ENCODE peak calls at places on chromosomes 7 and 10, in nine cellular contexts. A is AG04449, U is GM12865, M is SK-N-SH, Z is GM12864, G is MM.1S, O is psoas muscle, T is fibroblast of mammary gland, F is IMR-90. H is an unnamed sample.

GRCh38 chr7:55133630-55134392 is 115.0 kb downstream of the EGFR start:
- DNase-seq in A (peak), U (no peak), M (peak), Z (no peak), G (no peak), O (peak), T (peak), F (peak), H (peak)

GRCh38 chr10:127756264-127756663 is 19.3 kb downstream of the FOXI2 start:
- DNase-seq in A (no peak), U (no peak), M (no peak), Z (no peak), G (no peak), O (no peak), T (no peak), F (no peak), H (no peak)

GRCh38 chr10:21964983-21965665 is 38.4 kb downstream of the DNAJC1 start:
- DNase-seq in A (no peak), U (no peak), M (no peak), Z (no peak), G (no peak), O (no peak), T (no peak), F (no peak), H (no peak)

GRCh38 chr7:134792968-134793367 is 13.5 kb downstream of the CALD1 start:
- DNase-seq in A (no peak), U (peak), M (no peak), Z (no peak), G (no peak), O (peak), T (peak), F (peak), H (peak)

GRCh38 chr7:148303295-148304013 is 287.1 kb upstream of the C7orf33 start:
- DNase-seq in A (peak), U (no peak), M (peak), Z (no peak), G (peak), O (peak), T (peak), F (no peak), H (peak)

GRCh38 chr7:30135551-30136271 is 925 bp downstream of the MTURN start:
- DNase-seq in A (no peak), U (peak), M (peak), Z (no peak), G (peak), O (peak), T (peak), F (peak), H (peak)

GRCh38 chr7:50339990-50340500 is 35.5 kb downstream of the IKZF1 start:
- DNase-seq in A (no peak), U (peak), M (no peak), Z (no peak), G (no peak), O (no peak), T (no peak), F (no peak), H (no peak)

GRCh38 chr10:6065406-6065805 is 3.2 kb upstream of the IL2RA start:
- DNase-seq in A (no peak), U (no peak), M (no peak), Z (no peak), G (no peak), O (no peak), T (no peak), F (no peak), H (no peak)

GRCh38 chr10:93073539-93074136 is at the start of gene CYP26A1:
- DNase-seq in A (no peak), U (no peak), M (peak), Z (no peak), G (peak), O (peak), T (no peak), F (no peak), H (no peak)

GRCh38 chr10:49277973-49278372 is 21.0 kb upstream of the C10orf71 start:
- DNase-seq in A (no peak), U (no peak), M (no peak), Z (no peak), G (no peak), O (no peak), T (no peak), F (no peak), H (no peak)

GRCh38 chr10:88115968-88116367 is 252.5 kb downstream of the PTEN start:
- DNase-seq in A (no peak), U (peak), M (no peak), Z (no peak), G (no peak), O (no peak), T (peak), F (peak), H (no peak)

GRCh38 chr7:152341039-152341913 is 94.5 kb downstream of the KMT2C start:
- DNase-seq in A (no peak), U (peak), M (peak), Z (no peak), G (peak), O (no peak), T (peak), F (peak), H (no peak)

GRCh38 chr10:26367771-26368170 is 70.4 kb upstream of the APBB1IP start:
- DNase-seq in A (no peak), U (peak), M (no peak), Z (no peak), G (peak), O (no peak), T (peak), F (no peak), H (no peak)

GRCh38 chr10:6204341-6205191 is 1.8 kb downstream of the PFKFB3 start:
- DNase-seq in A (peak), U (peak), M (peak), Z (no peak), G (no peak), O (peak), T (peak), F (peak), H (peak)

GRCh38 chr7:141593134-141593533 is 41.9 kb downstream of the AGK start:
- DNase-seq in A (peak), U (no peak), M (peak), Z (no peak), G (no peak), O (no peak), T (peak), F (peak), H (no peak)

GRCh38 chr7:17556247-17556646 is 257.8 kb downstream of the AHR start:
- DNase-seq in A (no peak), U (no peak), M (no peak), Z (no peak), G (peak), O (no peak), T (no peak), F (no peak), H (peak)

GRCh38 chr7:99792983-99793382 is 9.0 kb upstream of the CYP3A4 start:
- DNase-seq in A (no peak), U (no peak), M (peak), Z (no peak), G (no peak), O (no peak), T (peak), F (no peak), H (no peak)

GRCh38 chr10:82377608-82378007 is 502.6 kb downstream of the NRG3 start:
- DNase-seq in A (no peak), U (peak), M (no peak), Z (no peak), G (no peak), O (no peak), T (peak), F (no peak), H (no peak)

GRCh38 chr10:103638948-103639347 is 145.4 kb downstream of the NEURL1 start:
- DNase-seq in A (no peak), U (no peak), M (no peak), Z (no peak), G (no peak), O (no peak), T (no peak), F (peak), H (no peak)

GRCh38 chr7:134720091-134720935 is 59.1 kb upstream of the CALD1 start:
- DNase-seq in A (no peak), U (no peak), M (no peak), Z (no peak), G (no peak), O (no peak), T (peak), F (peak), H (no peak)

GRCh38 chr10:44384601-44385422 is at the start of gene CXCL12:
- DNase-seq in A (no peak), U (peak), M (peak), Z (no peak), G (no peak), O (peak), T (no peak), F (peak), H (peak)

GRCh38 chr7:44749992-44750391 is 1.3 kb downstream of the ZMIZ2 start:
- DNase-seq in A (no peak), U (no peak), M (no peak), Z (no peak), G (no peak), O (no peak), T (no peak), F (no peak), H (no peak)

GRCh38 chr10:84176836-84177474 is 3.4 kb downstream of the GPR15LG start:
- DNase-seq in A (no peak), U (no peak), M (no peak), Z (no peak), G (no peak), O (no peak), T (no peak), F (no peak), H (no peak)

DNA sequence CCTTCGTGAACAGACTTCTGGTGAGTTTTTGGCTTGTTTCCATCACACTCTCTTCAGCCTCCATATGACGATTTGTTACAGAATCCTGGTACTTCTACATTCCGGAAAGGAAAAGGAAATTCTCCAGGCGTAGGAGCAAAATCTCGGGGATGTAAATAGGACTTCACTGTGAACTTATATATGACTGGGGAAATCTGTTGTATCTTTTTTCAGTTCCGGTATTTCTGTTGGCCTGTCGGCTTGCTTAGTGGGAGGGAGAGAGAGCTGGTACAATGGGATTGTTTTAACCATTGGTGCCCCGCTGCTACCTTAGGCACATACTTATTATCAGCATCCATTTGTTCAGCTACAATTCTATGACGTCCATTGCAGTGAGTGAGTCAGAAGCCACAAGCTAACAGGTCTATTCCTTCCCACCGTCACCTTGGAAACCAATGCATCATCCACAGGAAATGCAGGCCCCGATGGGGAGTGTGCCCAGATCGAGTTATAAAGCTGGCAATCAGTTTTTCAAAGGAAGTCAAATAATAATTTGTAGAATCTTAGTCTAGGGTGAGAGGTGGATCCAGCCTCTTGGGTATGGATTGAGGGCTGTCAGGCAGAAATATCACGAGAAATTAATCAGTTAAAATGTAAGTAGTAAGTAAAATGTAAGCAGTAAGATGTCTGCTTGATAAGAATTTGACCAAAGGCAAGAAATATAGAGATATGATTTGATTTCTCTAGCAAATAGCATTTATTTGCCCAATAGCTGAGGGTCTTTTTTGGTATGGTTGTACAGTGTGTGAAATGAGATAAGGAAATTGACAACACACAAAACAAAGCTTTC is 92.0 kb upstream of the MKLN1 start:
- DNase-seq in A (peak), U (no peak), M (peak), Z (no peak), G (no peak), O (no peak), T (peak), F (peak), H (no peak)
- H3K4me3 ChIP-seq in A (no peak), U (no peak), M (peak), Z (no peak), G (no peak), O (peak), T (no peak), F (no peak), H (no peak)

GRCh38 chr10:80186364-80187012 is 18.8 kb downstream of the ANXA11 start:
- DNase-seq in A (no peak), U (no peak), M (no peak), Z (no peak), G (no peak), O (peak), T (peak), F (no peak), H (peak)

GRCh38 chr10:80185522-80186299 is 19.6 kb downstream of the ANXA11 start:
- DNase-seq in A (no peak), U (no peak), M (no peak), Z (no peak), G (no peak), O (no peak), T (no peak), F (no peak), H (no peak)

GRCh38 chr10:80183436-80183835 is 21.9 kb downstream of the ANXA11 start:
- DNase-seq in A (no peak), U (no peak), M (no peak), Z (no peak), G (no peak), O (no peak), T (no peak), F (no peak), H (no peak)

GRCh38 chr10:80182986-80183385 is 22.4 kb downstream of the ANXA11 start:
- DNase-seq in A (no peak), U (no peak), M (no peak), Z (no peak), G (no peak), O (no peak), T (no peak), F (no peak), H (no peak)

GRCh38 chr10:80184291-80184690 is 21.0 kb downstream of the ANXA11 start:
- DNase-seq in A (no peak), U (no peak), M (no peak), Z (no peak), G (no peak), O (no peak), T (no peak), F (peak), H (no peak)
- TF ChIP-seq CTCF in A (no peak), U (no peak), M (no peak), Z (no peak), G (no peak), O (no peak), T (no peak), F (no peak), H (no peak)

GRCh38 chr10:60817135-60817805 is 39.0 kb downstream of the CDK1 start:
- DNase-seq in A (no peak), U (no peak), M (no peak), Z (no peak), G (peak), O (no peak), T (peak), F (peak), H (no peak)
- H3K4me3 ChIP-seq in A (no peak), U (no peak), M (no peak), Z (no peak), G (peak), O (no peak), T (no peak), F (no peak), H (no peak)

GRCh38 chr7:27784399-27785053 is 44.6 kb downstream of the TAX1BP1 start:
- DNase-seq in A (no peak), U (peak), M (peak), Z (no peak), G (peak), O (no peak), T (peak), F (peak), H (no peak)
- TF ChIP-seq CTCF in A (peak), U (peak), M (peak), Z (peak), G (peak), O (peak), T (peak), F (peak), H (peak)

DNA sequence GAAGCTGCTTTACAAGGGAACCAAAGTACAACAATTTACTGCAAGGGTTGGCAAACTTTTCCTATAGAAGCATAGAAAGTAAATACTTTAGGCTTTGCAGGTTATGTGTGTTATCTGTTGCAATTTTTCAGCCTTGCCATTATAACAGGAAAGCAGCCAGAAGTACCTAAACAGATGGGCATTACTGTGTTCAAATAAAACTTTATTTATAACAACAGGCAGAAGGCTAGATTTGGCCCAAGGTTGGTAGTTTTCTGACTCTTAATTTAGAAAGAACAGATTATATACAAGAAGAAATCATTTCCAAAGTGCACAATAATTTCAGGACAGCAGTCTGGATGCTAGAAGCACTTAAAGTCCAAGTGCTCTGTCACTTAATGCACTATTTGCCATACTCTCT is 307.1 kb downstream of the ANKRD7 start:
- DNase-seq in A (no peak), U (no peak), M (no peak), Z (no peak), G (no peak), O (no peak), T (no peak), F (no peak), H (no peak)
- H3K4me3 ChIP-seq in A (no peak), U (no peak), M (no peak), Z (no peak), G (no peak), O (no peak), T (no peak), F (no peak), H (no peak)